ENCODE peak calls at places on chromosomes 16 and 17, in eight cellular contexts. M is adrenal gland, I is heart left ventricle, O is body of pancreas, F is transverse colon, T is HepG2, B is breast epithelium, N is upper lobe of left lung. Q is an unnamed sample.

GRCh38 chr16:87671221-87671620 is 68.9 kb downstream of the JPH3 start:
- DNase-seq in M (no peak), I (no peak), O (no peak), F (no peak), T (no peak), B (no peak), N (no peak), Q (no peak)

GRCh38 chr16:54806961-54807360 is 123.7 kb upstream of the IRX5 start:
- DNase-seq in M (no peak), I (no peak), O (no peak), F (no peak), T (no peak), B (no peak), N (no peak), Q (no peak)

GRCh38 chr16:27980919-27981670 is 82.4 kb downstream of the GSG1L start:
- DNase-seq in M (no peak), I (no peak), O (no peak), F (no peak), T (no peak), B (no peak), N (no peak), Q (no peak)

GRCh38 chr16:10383626-10384025 is 2.2 kb upstream of the ATF7IP2 start:
- DNase-seq in M (no peak), I (no peak), O (no peak), F (no peak), T (no peak), B (no peak), N (no peak), Q (no peak)

GRCh38 chr16:57941016-57941656 is 29.8 kb downstream of the CNGB1 start:
- DNase-seq in M (peak; percentile 89), I (peak; percentile 66), O (peak; percentile 84), F (peak; percentile 41), T (no peak), B (peak; percentile 65), N (peak; percentile 83), Q (no peak)

GRCh38 chr17:31596382-31597323 is 205.2 kb downstream of the RAB11FIP4 start:
- DNase-seq in M (peak; percentile 76), I (peak; percentile 80), O (peak; percentile 72), F (peak; percentile 50), T (peak; percentile 44), B (no peak), N (peak; percentile 78), Q (no peak)

GRCh38 chr17:81057079-81057730 is 22.3 kb downstream of the BAIAP2 start:
- DNase-seq in M (no peak), I (peak; percentile 55), O (no peak), F (peak; percentile 85), T (no peak), B (peak; percentile 73), N (peak; percentile 89), Q (no peak)

GRCh38 chr17:74190807-74191206 is 12.7 kb upstream of the RPL38 start:
- DNase-seq in M (no peak), I (no peak), O (no peak), F (no peak), T (peak; percentile 20), B (no peak), N (no peak), Q (no peak)

GRCh38 chr17:75959839-75960511 is 19.0 kb downstream of the ACOX1 start:
- DNase-seq in M (no peak), I (no peak), O (no peak), F (no peak), T (no peak), B (no peak), N (no peak), Q (no peak)

GRCh38 chr17:64024781-64025731 is 4.6 kb upstream of the ICAM2 start:
- DNase-seq in M (peak; percentile 64), I (peak; percentile 10), O (no peak), F (no peak), T (no peak), B (no peak), N (no peak), Q (no peak)

GRCh38 chr17:42456223-42457106 is 2.2 kb upstream of the ATP6V0A1 start:
- DNase-seq in M (no peak), I (no peak), O (no peak), F (no peak), T (no peak), B (no peak), N (no peak), Q (no peak)

GRCh38 chr17:2400474-2400866 is 390 bp downstream of the MNT start:
- DNase-seq in M (peak; percentile 73), I (peak; percentile 62), O (peak; percentile 71), F (peak; percentile 61), T (peak; percentile 43), B (no peak), N (peak; percentile 69), Q (peak; percentile 58)

GRCh38 chr17:71232801-71233559 is 887.8 kb upstream of the SOX9 start:
- DNase-seq in M (no peak), I (no peak), O (peak; percentile 53), F (no peak), T (no peak), B (no peak), N (no peak), Q (no peak)

GRCh38 chr17:48024149-48025039 is 13.2 kb downstream of the COPZ2 start:
- DNase-seq in M (peak; percentile 57), I (peak; percentile 40), O (peak; percentile 39), F (peak; percentile 70), T (no peak), B (no peak), N (peak; percentile 80), Q (peak; percentile 50)

GRCh38 chr17:29369831-29370735 is 20.1 kb upstream of the TAOK1 start:
- DNase-seq in M (peak; percentile 70), I (peak; percentile 51), O (peak; percentile 61), F (peak; percentile 67), T (peak; percentile 65), B (no peak), N (peak; percentile 69), Q (peak; percentile 41)

GRCh38 chr17:48357727-48358126 is 72.3 kb downstream of the SKAP1 start:
- DNase-seq in M (no peak), I (no peak), O (no peak), F (no peak), T (no peak), B (no peak), N (no peak), Q (no peak)

GRCh38 chr16:8370374-8371015 is 219.8 kb downstream of the TMEM114 start:
- DNase-seq in M (peak; percentile 38), I (no peak), O (peak; percentile 66), F (peak; percentile 15), T (peak; percentile 28), B (no peak), N (no peak), Q (no peak)

GRCh38 chr17:63653018-63653417 is 30.8 kb downstream of the MAP3K3 start:
- DNase-seq in M (no peak), I (no peak), O (peak; percentile 31), F (no peak), T (no peak), B (no peak), N (no peak), Q (no peak)

GRCh38 chr17:76791053-76791980 is 53.4 kb downstream of the MFSD11 start:
- DNase-seq in M (peak; percentile 31), I (no peak), O (peak; percentile 41), F (peak; percentile 63), T (peak; percentile 39), B (no peak), N (no peak), Q (peak; percentile 47)

GRCh38 chr16:3094289-3095027 is 4.6 kb downstream of the ZSCAN10 start:
- DNase-seq in M (peak; percentile 70), I (no peak), O (peak; percentile 60), F (peak; percentile 57), T (peak; percentile 55), B (no peak), N (no peak), Q (no peak)

GRCh38 chr16:88437367-88437964 is 15.6 kb upstream of the ZFPM1 start:
- DNase-seq in M (peak; percentile 63), I (peak; percentile 57), O (peak; percentile 48), F (peak; percentile 63), T (peak; percentile 48), B (no peak), N (no peak), Q (peak; percentile 37)

GRCh38 chr17:43465049-43465448 is 18.7 kb upstream of the DHX8 start:
- DNase-seq in M (no peak), I (no peak), O (no peak), F (no peak), T (no peak), B (no peak), N (no peak), Q (no peak)

GRCh38 chr17:66420961-66421371 is 118.6 kb downstream of the PRKCA start:
- DNase-seq in M (peak; percentile 73), I (no peak), O (peak; percentile 30), F (no peak), T (peak; percentile 55), B (no peak), N (no peak), Q (no peak)
- TF ChIP-seq POLR2A in M (no peak), I (no peak), O (no peak), F (no peak), T (no peak), B (no peak), N (no peak), Q (no peak)

DNA sequence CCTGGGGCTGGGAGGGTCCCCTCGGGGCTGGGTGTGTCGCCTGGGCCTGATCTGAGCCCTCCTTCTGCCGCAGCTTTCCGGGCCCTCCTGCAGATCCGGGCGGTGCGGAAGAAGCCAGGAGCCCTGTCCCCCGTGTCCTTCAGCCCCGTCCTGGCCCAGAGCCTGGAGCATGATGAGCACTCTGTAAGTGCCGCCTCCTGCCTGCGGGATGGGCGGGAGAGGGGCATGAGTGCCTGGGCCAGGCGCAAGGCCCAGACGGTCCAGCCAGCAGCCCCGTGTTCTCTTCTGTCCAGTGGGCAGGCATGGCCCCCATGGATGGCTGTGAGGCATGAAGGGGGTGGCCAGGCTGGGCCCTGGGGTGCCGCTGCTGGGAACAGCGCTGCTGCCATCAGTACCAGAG is 16.0 kb upstream of the NUDT16L1 start:
- DNase-seq in M (peak; percentile 92), I (peak; percentile 81), O (no peak), F (no peak), T (no peak), B (no peak), N (peak; percentile 74), Q (no peak)
- TF ChIP-seq POLR2A in M (no peak), I (no peak), O (no peak), F (no peak), T (no peak), B (no peak), N (no peak), Q (no peak)

GRCh38 chr17:7241783-7242716 is at the start of gene GABARAP:
- DNase-seq in M (peak; percentile 97), I (peak; percentile 96), O (peak; percentile 95), F (peak; percentile 96), T (peak; percentile 82), B (peak; percentile 97), N (peak; percentile 93), Q (peak; percentile 94)
- TF ChIP-seq POLR2A in M (peak; percentile 57), I (no peak), O (peak; percentile 84), F (peak; percentile 73), T (peak; percentile 48), B (peak; percentile 87), N (peak; percentile 56), Q (peak; percentile 82)

DNA sequence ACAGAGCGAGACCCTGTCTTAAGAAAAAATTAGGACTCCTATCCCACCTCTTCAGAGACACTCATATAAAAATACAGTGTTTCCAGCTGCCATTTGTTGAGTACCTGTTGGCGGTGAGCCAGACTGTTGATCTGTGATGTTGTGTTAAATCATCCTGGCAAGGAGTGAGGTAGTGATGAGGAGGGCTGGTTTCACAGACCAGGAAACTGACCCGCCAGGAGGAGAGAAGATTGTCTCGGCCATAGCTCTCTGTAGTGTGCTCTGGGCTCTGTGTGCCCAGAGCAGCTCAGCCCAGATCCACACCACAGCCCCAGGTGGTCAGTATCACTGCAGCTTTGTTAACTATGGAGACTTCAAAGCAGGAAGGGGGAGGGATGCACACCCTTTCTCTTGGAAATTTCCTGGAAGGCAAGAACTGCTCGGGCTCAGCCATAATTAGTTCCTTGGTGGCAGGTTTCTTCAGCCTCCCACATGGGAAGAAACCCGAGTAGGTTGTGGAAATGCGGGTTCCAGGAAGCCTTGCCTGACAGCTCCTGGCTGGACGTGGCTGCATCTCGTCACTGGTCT is 343.0 kb downstream of the SNX29 start:
- DNase-seq in M (no peak), I (no peak), O (peak; percentile 21), F (no peak), T (no peak), B (no peak), N (no peak), Q (no peak)
- TF ChIP-seq POLR2A in M (no peak), I (no peak), O (no peak), F (no peak), T (no peak), B (no peak), N (no peak), Q (no peak)